ENCODE peak calls at places on chromosomes 6 and 20, in six cellular contexts. C is mesendoderm, B is H1, Q is trophoblast cell, U is IMR-90, Z is neuronal stem cell. F is an unnamed sample.

GRCh38 chr20:32497589-32498224 is 87.4 kb downstream of the NOL4L start:
- DNase-seq in B (no peak), C (peak; percentile 45), U (no peak), Q (no peak), Z (no peak), F (no peak)

GRCh38 chr20:34544109-34544793 is 14.3 kb upstream of the MAP1LC3A start:
- DNase-seq in U (no peak), Q (no peak), C (peak; percentile 53), B (no peak), Z (no peak), F (no peak)

GRCh38 chr6:136772685-136773472 is 19.4 kb downstream of the MAP3K5 start:
- DNase-seq in Z (no peak), C (peak; percentile 89), Q (peak; percentile 87), B (no peak), U (no peak), F (no peak)

GRCh38 chr6:41056768-41057490 is 3.9 kb downstream of the APOBEC2 start:
- DNase-seq in Q (no peak), Z (no peak), U (no peak), C (no peak), B (no peak), F (no peak)

GRCh38 chr6:159110013-159110412 is 59.2 kb upstream of the FNDC1 start:
- DNase-seq in B (no peak), Q (peak; percentile 32), C (peak; percentile 87), Z (peak; percentile 51), U (peak; percentile 38), F (peak; percentile 42)

GRCh38 chr6:74519172-74519571 is 686.7 kb downstream of the COL12A1 start:
- DNase-seq in C (no peak), B (no peak), Z (no peak), U (peak; percentile 81), Q (no peak), F (peak; percentile 72)

GRCh38 chr20:53829086-53829703 is 235.6 kb upstream of the ZNF217 start:
- DNase-seq in C (peak; percentile 73), U (peak; percentile 97), Q (peak; percentile 71), B (no peak), Z (no peak), F (peak; percentile 95)

GRCh38 chr6:83092756-83093399 is 25.4 kb downstream of the DOP1A start:
- DNase-seq in B (no peak), Q (no peak), Z (no peak), C (no peak), U (peak; percentile 78), F (peak; percentile 25)

GRCh38 chr6:13491538-13491937 is 4.1 kb upstream of the GFOD1 start:
- DNase-seq in U (no peak), C (no peak), Z (no peak), B (no peak), Q (peak; percentile 69), F (no peak)

GRCh38 chr6:169977434-169978265 is 226.2 kb downstream of the ERMARD start:
- DNase-seq in Q (no peak), U (no peak), Z (no peak), C (no peak), B (no peak), F (no peak)

GRCh38 chr6:10579803-10580202 is 58.7 kb downstream of the GCNT2 start:
- DNase-seq in C (no peak), U (no peak), Z (no peak), B (no peak), Q (no peak), F (no peak)

GRCh38 chr6:17417817-17418216 is 24.4 kb downstream of the CAP2 start:
- DNase-seq in Q (peak; percentile 82), U (peak; percentile 91), Z (peak; percentile 45), B (peak; percentile 63), C (peak; percentile 100), F (peak; percentile 83)

GRCh38 chr6:15481892-15482291 is 180.9 kb downstream of the DTNBP1 start:
- DNase-seq in Z (no peak), U (no peak), C (peak; percentile 26), Q (no peak), B (no peak), F (no peak)

GRCh38 chr6:75493400-75494064 is at the start of gene FILIP1:
- DNase-seq in Z (no peak), Q (no peak), B (no peak), C (peak; percentile 31), U (peak; percentile 56), F (peak; percentile 79)

GRCh38 chr6:116029535-116029934 is 31.2 kb downstream of the FRK start:
- DNase-seq in B (no peak), C (no peak), U (no peak), Z (no peak), Q (no peak), F (no peak)

GRCh38 chr6:135521431-135521830 is 23.9 kb upstream of the AHI1 start:
- DNase-seq in B (no peak), Q (peak; percentile 5), U (peak; percentile 59), C (no peak), Z (no peak), F (peak; percentile 56)

GRCh38 chr6:125611573-125612399 is 137.6 kb upstream of the HEY2 start:
- DNase-seq in B (no peak), U (no peak), Z (peak; percentile 29), C (peak; percentile 55), Q (no peak), F (peak; percentile 6)

GRCh38 chr6:116158641-116159040 is 32.7 kb upstream of the COL10A1 start:
- DNase-seq in Q (no peak), C (no peak), Z (no peak), B (no peak), U (peak; percentile 39), F (no peak)

GRCh38 chr6:167130712-167131684 is 8.1 kb downstream of the CCR6 start:
- DNase-seq in Q (no peak), Z (no peak), B (no peak), U (no peak), C (no peak), F (no peak)

GRCh38 chr6:97240222-97240621 is 42.8 kb downstream of the MMS22L start:
- DNase-seq in B (no peak), Z (no peak), C (no peak), Q (no peak), U (peak; percentile 74), F (no peak)

GRCh38 chr6:118403036-118403435 is 145.1 kb upstream of the PLN start:
- DNase-seq in U (peak; percentile 35), B (no peak), C (no peak), Q (no peak), Z (no peak), F (no peak)

GRCh38 chr6:127900935-127901334 is at the start of gene THEMIS:
- DNase-seq in Z (no peak), U (no peak), B (no peak), Q (no peak), C (peak; percentile 66), F (no peak)

GRCh38 chr6:132746049-132746448 is 11.7 kb downstream of the VNN2 start:
- DNase-seq in C (no peak), Q (peak; percentile 30), B (no peak), U (no peak), Z (no peak), F (peak; percentile 47)

GRCh38 chr6:43847741-43848630 is 78.0 kb downstream of the VEGFA start:
- DNase-seq in Q (no peak), U (peak; percentile 47), C (no peak), Z (no peak), B (no peak), F (peak; percentile 23)
- H3K4me3 ChIP-seq in Q (no peak overlapping the region), U (no peak overlapping the region), C (no peak overlapping the region), Z (no peak overlapping the region), B (no peak overlapping the region), F (no peak overlapping the region)

DNA sequence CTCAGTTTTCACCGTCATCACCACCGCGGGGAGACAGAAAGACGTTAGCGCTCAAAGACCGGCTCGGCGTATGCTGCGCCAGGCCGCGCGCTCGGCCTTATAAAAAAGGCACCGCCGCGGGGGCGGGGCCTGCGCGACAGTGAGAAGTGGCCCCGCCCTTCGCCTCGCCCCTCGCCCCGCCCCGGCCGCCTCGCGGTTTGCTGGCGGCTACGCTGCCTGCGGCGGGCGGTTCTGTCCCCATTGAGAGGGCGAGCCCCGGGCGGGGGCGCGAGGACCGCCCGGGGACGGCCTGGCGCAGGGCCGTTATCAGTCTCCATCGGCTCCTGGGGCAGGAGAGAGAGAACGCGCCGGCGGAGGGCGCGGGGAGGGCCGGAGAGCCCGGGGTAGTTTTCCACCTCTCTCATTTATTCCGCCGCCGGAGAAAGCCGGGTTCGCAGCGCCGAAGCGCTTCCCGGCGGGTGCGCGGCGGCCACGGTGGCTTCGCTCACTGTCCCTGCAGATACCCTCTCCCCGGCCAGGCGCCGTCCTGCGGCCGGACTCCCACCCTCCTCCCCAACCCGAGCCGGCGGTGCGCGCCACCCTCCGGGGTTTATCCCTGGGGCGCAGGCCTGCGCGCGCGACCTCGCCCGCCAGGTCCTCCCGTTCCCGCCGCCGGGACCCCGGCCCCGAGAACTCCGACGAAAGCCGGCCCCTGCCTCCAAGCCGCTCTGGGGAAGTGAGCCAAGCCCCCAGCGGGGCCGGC is 122.5 kb upstream of the SLC2A12 start:
- DNase-seq in Z (peak; percentile 93), Q (peak; percentile 96), C (peak; percentile 95), U (peak; percentile 86), B (peak; percentile 77), F (no peak)
- H3K4ac ChIP-seq in Z (no peak overlapping the region), Q (peak overlapping the region; percentile 74), C (peak overlapping the region; percentile 46), U (peak overlapping the region; percentile 90), B (no peak overlapping the region), F (peak overlapping the region; percentile 89)

GRCh38 chr6:55276745-55277627 is 50.3 kb upstream of the GFRAL start:
- DNase-seq in C (peak; percentile 87), Z (peak; percentile 61), B (no peak), Q (peak; percentile 33), U (peak; percentile 72), F (peak; percentile 84)
- H3K4me3 ChIP-seq in C (no peak overlapping the region), Z (no peak overlapping the region), B (no peak overlapping the region), Q (no peak overlapping the region), U (no peak overlapping the region), F (no peak overlapping the region)

GRCh38 chr6:47477497-47478232 is at the start of gene CD2AP:
- DNase-seq in C (peak; percentile 97), B (peak; percentile 83), U (peak; percentile 74), Z (peak; percentile 88), Q (peak; percentile 82), F (peak; percentile 88)
- H3K4ac ChIP-seq in C (peak within 1 kb of the TSS; percentile 95), B (no peak within 1 kb of the TSS), U (peak within 1 kb of the TSS; percentile 80), Z (peak within 1 kb of the TSS; percentile 84), Q (peak within 1 kb of the TSS; percentile 93), F (peak within 1 kb of the TSS; percentile 99)

GRCh38 chr6:4687989-4688947 is 87.9 kb upstream of the CDYL start:
- DNase-seq in U (peak; percentile 88), Q (peak; percentile 60), Z (no peak), B (no peak), C (no peak), F (peak; percentile 91)
- H3K4me3 ChIP-seq in U (peak overlapping the region; percentile 40), Q (no peak overlapping the region), Z (no peak overlapping the region), B (no peak overlapping the region), C (no peak overlapping the region), F (no peak overlapping the region)

GRCh38 chr6:26022166-26022510 is 59.5 kb downstream of the TRIM38 start:
- DNase-seq in U (peak; percentile 88), Z (no peak), C (peak; percentile 90), B (no peak), Q (peak; percentile 74), F (peak; percentile 93)

GRCh38 chr6:26021350-26022165 is 59.0 kb downstream of the TRIM38 start:
- DNase-seq in C (peak; percentile 99), Z (peak; percentile 87), Q (peak; percentile 89), B (no peak), U (peak; percentile 93), F (peak; percentile 97)

GRCh38 chr6:26020291-26020982 is 57.8 kb downstream of the TRIM38 start:
- DNase-seq in Z (peak; percentile 78), C (peak; percentile 95), B (no peak), Q (peak; percentile 82), U (peak; percentile 95), F (peak; percentile 93)

GRCh38 chr6:26019261-26019845 is 56.8 kb downstream of the TRIM38 start:
- DNase-seq in U (no peak), C (no peak), Q (no peak), Z (no peak), B (no peak), F (no peak)

GRCh38 chr6:26020983-26021349 is 58.4 kb downstream of the TRIM38 start:
- DNase-seq in C (no peak), Q (peak; percentile 65), B (no peak), Z (peak; percentile 63), U (peak; percentile 74), F (peak; percentile 86)
- H3K4ac ChIP-seq in C (peak overlapping the region; percentile 46), Q (peak overlapping the region; percentile 3), B (peak overlapping the region; percentile 81), Z (no peak overlapping the region), U (peak overlapping the region; percentile 78), F (peak overlapping the region; percentile 83)